ENCODE peak calls at places on chromosomes 6 and 20, in ten cellular contexts. T is NCI-H510A treated with DMSO at 0.1 percent for 48 hours, S is MG63, U is RWPE1, G is cardiac fibroblast, L is uterus, F is fibroblast of the aortic adventitia, K is B cell, D is NCI-H1694, J is GM23248. P is an unnamed sample.

GRCh38 chr20:37911838-37912273 is 8.9 kb downstream of the VSTM2L start:
- DNase-seq in T (peak; percentile 28), G (peak; percentile 40), L (peak; percentile 81), K (no peak), F (peak; percentile 69), U (no peak), S (peak; percentile 32), D (peak; percentile 87), J (peak; percentile 79), P (peak; percentile 77)

GRCh38 chr6:44651604-44652003 is 264.1 kb downstream of the CDC5L start:
- DNase-seq in L (no peak), J (no peak), T (no peak), K (no peak), F (no peak), G (no peak), U (no peak), S (no peak), D (no peak), P (peak; percentile 94)

GRCh38 chr20:23092409-23092756 is 6.3 kb upstream of the CD93 start:
- DNase-seq in U (no peak), L (no peak), D (no peak), G (peak; percentile 21), T (peak; percentile 92), K (no peak), F (peak; percentile 50), S (no peak), J (no peak), P (no peak)

GRCh38 chr6:124963416-124964083 is 1.3 kb downstream of the RNF217 start:
- DNase-seq in F (peak; percentile 55), K (no peak), S (peak; percentile 26), L (no peak), J (peak; percentile 68), G (peak; percentile 58), D (no peak), T (peak; percentile 24), U (no peak), P (peak; percentile 67)

GRCh38 chr20:63068711-63069367 is 62.1 kb upstream of the BHLHE23 start:
- DNase-seq in K (peak; percentile 5), F (no peak), L (no peak), D (no peak), J (no peak), G (no peak), T (no peak), S (no peak), U (no peak), P (no peak)

GRCh38 chr6:148513145-148514071 is 170.8 kb downstream of the SASH1 start:
- DNase-seq in T (no peak), G (peak; percentile 58), U (no peak), F (peak; percentile 85), D (no peak), L (peak; percentile 48), S (peak; percentile 58), J (peak; percentile 86), K (no peak), P (peak; percentile 40)

GRCh38 chr6:89281779-89282246 is 33.3 kb downstream of the GABRR2 start:
- DNase-seq in L (no peak), S (peak; percentile 21), J (peak; percentile 51), U (peak; percentile 22), F (peak; percentile 16), G (peak; percentile 55), D (peak; percentile 25), T (no peak), K (no peak), P (peak; percentile 87)

GRCh38 chr20:54458219-54458618 is 17.2 kb upstream of the DOK5 start:
- DNase-seq in T (no peak), G (no peak), U (no peak), J (no peak), S (no peak), K (no peak), D (no peak), F (no peak), L (no peak), P (no peak)

GRCh38 chr6:63598251-63599036 is 26.2 kb downstream of the LOC128125822 start:
- DNase-seq in D (peak; percentile 37), S (peak; percentile 49), U (peak; percentile 75), K (peak; percentile 79), L (peak; percentile 63), F (peak; percentile 61), J (peak; percentile 73), T (peak; percentile 86), G (peak; percentile 69), P (peak; percentile 88)

GRCh38 chr20:51456511-51457280 is 85.8 kb downstream of the NFATC2 start:
- DNase-seq in T (peak; percentile 63), J (peak; percentile 97), D (peak; percentile 55), S (peak; percentile 96), L (peak; percentile 98), U (peak; percentile 98), F (peak; percentile 98), G (peak; percentile 97), K (no peak), P (peak; percentile 56)

GRCh38 chr6:150297327-150298028 is 71.3 kb upstream of the IYD start:
- DNase-seq in L (no peak), D (no peak), J (peak; percentile 81), K (no peak), G (peak; percentile 93), F (peak; percentile 55), T (no peak), U (peak; percentile 94), S (peak; percentile 11), P (no peak)

GRCh38 chr6:38673397-38674165 is 29.4 kb downstream of the GLO1 start:
- DNase-seq in L (no peak), G (no peak), D (no peak), K (no peak), F (no peak), S (no peak), J (no peak), T (no peak), U (peak; percentile 4), P (peak; percentile 57)

GRCh38 chr6:70530023-70530422 is 36.7 kb upstream of the SDHAF4 start:
- DNase-seq in D (no peak), L (no peak), K (no peak), S (no peak), G (no peak), F (no peak), U (no peak), J (no peak), T (no peak), P (no peak)

GRCh38 chr20:47456952-47457724 is 44.5 kb upstream of the NCOA3 start:
- DNase-seq in L (no peak), J (peak; percentile 91), G (peak; percentile 89), T (no peak), K (no peak), U (peak; percentile 85), S (no peak), D (no peak), F (peak; percentile 76), P (no peak)

GRCh38 chr6:53805725-53806124 is 10.9 kb downstream of the LRRC1 start:
- DNase-seq in G (no peak), U (no peak), J (no peak), T (peak; percentile 92), S (no peak), L (no peak), D (no peak), F (no peak), K (no peak), P (peak; percentile 70)

GRCh38 chr20:1266167-1266973 is at the start of gene SNPH:
- DNase-seq in S (peak; percentile 76), D (no peak), L (peak; percentile 74), G (peak; percentile 75), F (peak; percentile 67), T (peak; percentile 68), J (peak; percentile 87), U (peak; percentile 75), K (peak; percentile 77), P (peak; percentile 69)

P was measured in mesendoderm.